ENCODE peak calls at places on chromosomes 3 and 15, in four cellular contexts. W is WTC11, P is K562, V is HepG2. H is an unnamed sample.
A peak's percentile ranks its signal among the peaks of the same experiment; 100 is the strongest.

GRCh38 chr15:82307714-82308081 is 41.6 kb downstream of the GOLGA6L10 start:
- DNase-seq in P (no peak), V (no peak), W (no peak), H (no peak)

GRCh38 chr3:95319921-95320494 is 1257.1 kb downstream of the NSUN3 start:
- DNase-seq in W (no peak), P (no peak), V (no peak), H (no peak)

GRCh38 chr15:57591822-57592367 is at the start of gene MYZAP:
- DNase-seq in P (peak; percentile 80), W (peak; percentile 66), V (no peak), H (peak; percentile 64)

GRCh38 chr15:45640610-45641009 is 5.8 kb downstream of the SQOR start:
- DNase-seq in V (peak; percentile 55), P (no peak), W (no peak), H (no peak)

GRCh38 chr15:100999369-100999768 is 80.2 kb downstream of the LRRK1 start:
- DNase-seq in W (no peak), P (no peak), V (no peak), H (no peak)

GRCh38 chr3:186361612-186362408 is at the start of gene DGKG:
- DNase-seq in P (no peak), W (peak; percentile 45), V (no peak), H (peak; percentile 37)

GRCh38 chr3:184172681-184173373 is 1.8 kb upstream of the AP2M1 start:
- DNase-seq in V (no peak), W (no peak), P (no peak), H (no peak)

GRCh38 chr3:187292186-187292585 is 649 bp upstream of the MASP1 start:
- DNase-seq in W (no peak), V (no peak), P (no peak), H (no peak)

GRCh38 chr15:29685156-29686078 is 136.9 kb downstream of the TJP1 start:
- DNase-seq in W (no peak), V (no peak), P (no peak), H (no peak)

GRCh38 chr3:148232409-148232808 is 465.3 kb upstream of the AGTR1 start:
- DNase-seq in W (no peak), P (no peak), V (no peak), H (no peak)

GRCh38 chr3:182212479-182213076 is 500.9 kb downstream of the SOX2 start:
- DNase-seq in V (peak; percentile 96), P (no peak), W (peak; percentile 24), H (no peak)

GRCh38 chr15:62059108-62059817 is 984 bp downstream of the VPS13C start:
- DNase-seq in P (no peak), V (no peak), W (no peak), H (no peak)

GRCh38 chr3:128416578-128417150 is 50.0 kb downstream of the DNAJB8 start:
- DNase-seq in P (peak; percentile 86), W (no peak), V (peak; percentile 78), H (peak; percentile 36)

GRCh38 chr15:28984421-28985375 is 98.9 kb downstream of the APBA2 start:
- DNase-seq in P (no peak), V (peak; percentile 3), W (no peak), H (no peak)

GRCh38 chr3:127043041-127043641 is 60.2 kb downstream of the PLXNA1 start:
- DNase-seq in W (peak; percentile 57), P (no peak), V (no peak), H (no peak)

GRCh38 chr15:51801391-51801835 is 28.0 kb upstream of the TMOD3 start:
- DNase-seq in W (peak; percentile 63), P (no peak), V (peak; percentile 20), H (peak; percentile 25)

GRCh38 chr15:75195122-75195765 is 6.4 kb upstream of the C15orf39 start:
- DNase-seq in W (peak; percentile 84), P (no peak), V (no peak), H (no peak)

GRCh38 chr3:27607370-27607769 is 114.8 kb downstream of the EOMES start:
- DNase-seq in P (no peak), W (peak; percentile 38), V (no peak), H (no peak)

GRCh38 chr15:77702211-77702957 is 69.7 kb upstream of the LINGO1 start:
- DNase-seq in W (peak; percentile 80), P (peak; percentile 55), V (no peak), H (peak; percentile 65)

GRCh38 chr3:28836199-28836598 is 444.7 kb upstream of the RBMS3 start:
- DNase-seq in V (no peak), P (no peak), W (no peak), H (no peak)

GRCh38 chr15:70336425-70337009 is 238.8 kb upstream of the TLE3 start:
- DNase-seq in P (no peak), W (no peak), V (no peak), H (no peak)
- TF ChIP-seq ELF4 in P (no peak), W (no peak), V (no peak), H (no peak)

DNA sequence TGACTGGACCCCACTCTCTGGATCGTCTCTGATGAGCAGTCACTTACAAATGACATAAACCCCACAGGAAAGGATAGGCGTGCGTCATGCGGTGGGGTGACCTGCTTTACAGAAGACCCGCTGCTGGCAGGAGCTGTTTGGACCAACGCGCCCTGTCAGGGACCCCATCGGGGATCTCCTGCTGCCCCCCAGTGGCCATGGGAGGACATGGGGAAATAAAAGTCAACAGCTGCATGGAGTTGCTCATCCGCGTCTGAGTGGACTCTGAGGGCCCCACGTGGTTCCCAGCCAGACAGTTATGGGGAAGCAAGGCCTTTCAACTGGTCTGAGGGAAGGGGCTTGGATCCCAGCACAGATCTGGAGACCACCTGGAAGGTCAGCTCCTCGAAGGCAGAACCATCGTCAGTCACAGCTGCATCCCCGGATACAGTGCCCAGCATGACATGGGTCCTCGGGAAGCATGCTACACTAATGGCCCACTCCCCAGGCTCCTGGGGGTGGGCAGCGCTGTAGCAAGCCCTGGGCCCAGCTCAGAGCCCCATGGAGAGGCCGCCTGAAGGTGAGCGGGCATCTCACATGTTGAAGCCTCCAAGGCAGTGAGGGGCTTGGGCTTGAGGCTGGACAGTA is 32.1 kb downstream of the PTH1R start:
- DNase-seq in W (peak; percentile 94), P (peak; percentile 93), V (peak; percentile 75), H (peak; percentile 91)
- TF ChIP-seq ELF4 in W (no peak), P (no peak), V (no peak), H (no peak)

GRCh38 chr3:44989141-44989540 is 13.1 kb downstream of the EXOSC7 start:
- DNase-seq in V (no peak), P (no peak), W (no peak), H (no peak)
- TF ChIP-seq ELF4 in V (no peak), P (no peak), W (no peak), H (no peak)

GRCh38 chr3:188559069-188559410 is 405.1 kb downstream of the LPP start:
- DNase-seq in W (no peak), V (no peak), P (no peak), H (no peak)
- TF ChIP-seq ELF4 in W (no peak), V (no peak), P (no peak), H (no peak)

GRCh38 chr15:73282567-73283200 is 86.1 kb downstream of the HCN4 start:
- DNase-seq in P (no peak), W (no peak), V (no peak), H (no peak)
- TF ChIP-seq ELF4 in P (no peak), W (no peak), V (no peak), H (no peak)